ENCODE peak calls at places on chromosomes 5 and 9, in four cellular contexts. T, S, E and P are unnamed samples.

GRCh38 chr5:41118177-41118576 is 47.0 kb upstream of the MROH2B start:
- DNase-seq in T (no peak), S (no peak), E (no peak), P (no peak)

GRCh38 chr9:130117376-130117775 is 54.8 kb upstream of the NCS1 start:
- DNase-seq in T (no peak), S (no peak), E (no peak), P (no peak)

GRCh38 chr9:30504502-30504905 is 1879.9 kb upstream of the ACO1 start:
- DNase-seq in T (no peak), S (no peak), E (no peak), P (no peak)

GRCh38 chr9:134423166-134423565 is 96.9 kb downstream of the RXRA start:
- DNase-seq in T (no peak), S (no peak), E (no peak), P (no peak)

GRCh38 chr9:34869390-34869789 is 88.7 kb upstream of the PHF24 start:
- DNase-seq in T (no peak), S (no peak), E (peak), P (peak)

GRCh38 chr9:136694163-136694864 is 7.1 kb upstream of the AGPAT2 start:
- DNase-seq in T (no peak), S (peak), E (no peak), P (no peak)

GRCh38 chr9:124754289-124754688 is 16.8 kb downstream of the NR6A1 start:
- DNase-seq in T (no peak), S (no peak), E (peak), P (peak)

GRCh38 chr5:139078345-139078744 is 119.8 kb downstream of the SIL1 start:
- DNase-seq in T (no peak), S (no peak), E (no peak), P (no peak)

GRCh38 chr5:82417776-82418607 is 139.8 kb upstream of the RPS23 start:
- DNase-seq in T (no peak), S (no peak), E (peak), P (peak)

GRCh38 chr5:131610198-131611063 is 24.6 kb downstream of the RAPGEF6 start:
- DNase-seq in T (no peak), S (no peak), E (peak), P (peak)

GRCh38 chr5:130104895-130105684 is 200.8 kb downstream of the CHSY3 start:
- DNase-seq in T (no peak), S (no peak), E (peak), P (no peak)

GRCh38 chr9:92715488-92716231 is 45.7 kb upstream of the IPPK start:
- DNase-seq in T (no peak), S (no peak), E (no peak), P (no peak)

GRCh38 chr5:175202461-175203065 is 241.4 kb downstream of the DRD1 start:
- DNase-seq in T (no peak), S (no peak), E (no peak), P (peak)

GRCh38 chr5:149839761-149840160 is 104.8 kb downstream of the PDE6A start:
- DNase-seq in T (no peak), S (no peak), E (no peak), P (no peak)

GRCh38 chr9:33112099-33112498 is 35.6 kb upstream of the SMU1 start:
- DNase-seq in T (no peak), S (no peak), E (no peak), P (no peak)

GRCh38 chr5:77867194-77867691 is 91.1 kb upstream of the TBCA start:
- DNase-seq in T (no peak), S (no peak), E (no peak), P (peak)

GRCh38 chr5:141845371-141845821 is 32.8 kb downstream of the PCDH1 start:
- DNase-seq in T (no peak), S (no peak), E (no peak), P (no peak)

GRCh38 chr5:17367256-17367845 is 130.7 kb upstream of the TAF11L2 start:
- DNase-seq in T (no peak), S (no peak), E (no peak), P (no peak)

GRCh38 chr9:25990376-25990775 is 312.1 kb upstream of the TUSC1 start:
- DNase-seq in T (no peak), S (no peak), E (no peak), P (no peak)

GRCh38 chr9:81574399-81574798 is 114.9 kb downstream of the TLE1 start:
- DNase-seq in T (no peak), S (no peak), E (no peak), P (peak)

GRCh38 chr5:149526855-149527590 is 24.2 kb downstream of the CSNK1A1 start:
- DNase-seq in T (no peak), S (no peak), E (no peak), P (no peak)

GRCh38 chr9:130185494-130186005 is 13.3 kb downstream of the NCS1 start:
- DNase-seq in T (no peak), S (no peak), E (no peak), P (peak)

GRCh38 chr5:82418608-82418950 is 140.4 kb upstream of the RPS23 start:
- DNase-seq in T (no peak), S (no peak), E (no peak), P (no peak)

GRCh38 chr5:135452366-135453030 is 347 bp upstream of the TIFAB start:
- DNase-seq in T (no peak), S (no peak), E (no peak), P (no peak)

GRCh38 chr5:109668668-109669422 is 20.9 kb upstream of the MAN2A1 start:
- DNase-seq in T (no peak), S (no peak), E (no peak), P (no peak)

GRCh38 chr9:3262831-3263544 is 262.8 kb downstream of the RFX3 start:
- DNase-seq in T (no peak), S (no peak), E (no peak), P (no peak)

GRCh38 chr9:137240321-137240840 is 706 bp upstream of the TUBB4B start:
- DNase-seq in T (peak), S (peak), E (peak), P (peak)

DNA sequence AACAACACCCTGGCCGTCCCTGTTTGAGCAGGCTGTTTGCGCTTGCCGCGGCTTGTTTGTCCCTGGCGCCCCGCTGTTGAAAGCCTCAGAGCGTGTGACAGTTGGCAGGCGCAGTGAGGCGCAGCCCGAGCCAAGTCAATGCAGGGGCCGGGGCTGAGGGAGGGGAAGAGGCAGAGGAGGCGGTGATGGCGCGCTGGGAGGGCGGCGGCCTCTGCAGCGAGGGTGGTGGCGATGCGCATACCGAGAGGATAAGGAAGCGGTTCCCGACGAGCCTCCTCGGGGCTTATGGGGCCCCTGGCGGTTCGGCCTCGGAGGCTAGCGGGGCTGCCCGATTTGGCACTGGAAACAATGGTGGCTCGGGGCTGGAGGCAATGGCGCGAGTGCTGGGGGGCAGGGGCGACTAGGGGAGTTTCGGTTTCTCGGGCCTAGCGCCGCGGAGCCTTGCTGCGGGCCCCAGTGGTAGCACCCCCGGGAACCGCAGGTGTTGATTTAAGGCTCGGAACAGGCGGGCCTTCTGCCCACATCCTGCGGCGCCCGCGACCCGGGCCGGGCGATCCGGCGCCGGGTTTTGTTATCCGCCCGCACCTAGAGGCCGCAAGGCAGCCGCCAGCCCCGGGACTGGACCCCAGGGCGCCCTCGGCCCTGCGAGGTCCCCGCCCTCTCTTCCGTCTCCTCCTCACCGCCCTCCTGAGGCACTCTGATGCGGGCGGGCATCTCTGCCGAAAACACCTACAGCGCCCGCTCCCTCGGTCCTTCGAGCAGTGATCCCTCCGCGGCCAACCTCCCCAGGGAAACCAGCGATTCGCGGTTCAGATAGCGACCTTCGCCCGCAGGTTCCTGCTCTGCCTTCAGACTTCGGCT is 955 bp upstream of the LNPEP start:
- DNase-seq in T (peak), S (peak), E (peak), P (peak)
- TF ChIP-seq CTCF in T (no peak), S (no peak), E (peak), P (no peak)

GRCh38 chr9:72386186-72386585 is 21.2 kb upstream of the ZFAND5 start:
- DNase-seq in T (no peak), S (no peak), E (no peak), P (no peak)
- TF ChIP-seq CTCF in T (no peak), S (no peak), E (no peak), P (no peak)

GRCh38 chr9:122005597-122005996 is 87.5 kb downstream of the TTLL11 start:
- DNase-seq in T (no peak), S (no peak), E (peak), P (peak)
- TF ChIP-seq CTCF in T (no peak), S (no peak), E (peak), P (peak)

GRCh38 chr9:107240260-107240659 is 42.8 kb upstream of the RAD23B start:
- DNase-seq in T (no peak), S (no peak), E (no peak), P (no peak)
- TF ChIP-seq CTCF in T (no peak), S (no peak), E (no peak), P (no peak)

GRCh38 chr5:15285901-15286583 is 213.9 kb upstream of the FBXL7 start:
- DNase-seq in T (no peak), S (no peak), E (peak), P (no peak)

GRCh38 chr5:15290953-15291352 is 209.0 kb upstream of the FBXL7 start:
- DNase-seq in T (no peak), S (no peak), E (no peak), P (no peak)

DNA sequence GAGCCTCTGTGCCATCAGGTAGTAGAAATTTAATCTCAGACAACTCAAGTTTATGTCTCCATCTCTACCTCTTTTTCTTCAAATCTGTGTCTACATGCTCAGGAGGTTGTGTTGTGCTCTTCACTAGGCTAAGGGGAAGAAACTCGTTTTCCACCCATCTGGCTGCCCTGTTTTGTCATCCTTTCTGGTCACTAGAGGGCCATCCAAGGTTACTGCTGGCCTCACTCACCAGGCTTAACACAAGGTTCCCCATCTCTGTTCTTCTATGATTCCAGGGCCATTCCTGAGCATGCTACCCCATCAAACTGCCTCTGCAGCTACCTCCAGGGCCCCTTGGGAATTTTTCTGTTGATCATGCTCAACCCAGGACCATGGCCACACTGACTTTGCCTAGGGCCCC is 213.3 kb upstream of the FBXL7 start:
- DNase-seq in T (no peak), S (no peak), E (no peak), P (no peak)
- TF ChIP-seq CTCF in T (no peak), S (no peak), E (peak), P (peak)

DNA sequence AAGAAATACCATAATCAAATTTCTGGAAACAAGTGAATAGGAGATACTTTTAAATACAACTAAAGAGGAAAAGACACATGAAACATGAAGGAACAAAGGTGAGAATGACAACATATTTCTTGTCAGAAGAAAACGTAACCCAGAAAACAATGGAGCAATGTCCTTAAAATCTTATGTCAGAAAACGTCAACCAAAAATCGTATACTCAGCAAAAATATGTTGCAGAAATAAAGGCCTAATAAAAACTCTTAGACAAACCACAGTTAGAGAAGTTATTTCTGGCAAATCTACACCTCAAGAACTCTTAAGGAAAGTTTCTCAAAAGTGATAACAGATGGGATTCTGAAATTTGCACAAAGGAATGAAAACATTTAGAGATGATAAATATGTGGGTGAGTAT is 66.3 kb upstream of the FBXL7 start:
- DNase-seq in T (no peak), S (no peak), E (no peak), P (no peak)
- TF ChIP-seq CTCF in T (no peak), S (no peak), E (no peak), P (no peak)

GRCh38 chr5:113488645-113489184 is 462 bp upstream of the MCC start:
- DNase-seq in T (no peak), S (no peak), E (peak), P (no peak)

GRCh38 chr5:113487779-113488644 is at the start of gene MCC:
- DNase-seq in T (no peak), S (peak), E (peak), P (peak)

GRCh38 chr5:113490317-113490716 is 2.1 kb upstream of the MCC start:
- DNase-seq in T (no peak), S (no peak), E (no peak), P (no peak)

GRCh38 chr5:113489299-113489698 is 1.0 kb upstream of the MCC start:
- DNase-seq in T (no peak), S (no peak), E (peak), P (peak)

GRCh38 chr5:113487411-113487778 is 858 bp downstream of the MCC start:
- DNase-seq in T (no peak), S (no peak), E (no peak), P (no peak)
- TF ChIP-seq CTCF in T (no peak), S (no peak), E (peak), P (no peak)